ENCODE peak calls at places on chromosomes 4 and X, in nine cellular contexts. One of them, this sample, is unnamed.

GRCh38 chr4:89995006-89995405 is 100.4 kb downstream of the MMRN1 start:
- DNase-seq in ovary: no peak
- DNase-seq in transverse colon: no peak
- DNase-seq in suprapubic skin: no peak
- DNase-seq in adrenal gland: no peak
- DNase-seq in HCT116: no peak
- DNase-seq in endothelial cell of umbilical vein: no peak
- DNase-seq in tibial nerve: no peak
- DNase-seq in testis: no peak
- DNase-seq in this sample: no peak

GRCh38 chr4:189304179-189304578 is 636.5 kb upstream of the FRG1 start:
- DNase-seq in HCT116: no peak
- DNase-seq in ovary: no peak
- DNase-seq in suprapubic skin: no peak
- DNase-seq in endothelial cell of umbilical vein: no peak
- DNase-seq in transverse colon: no peak
- DNase-seq in adrenal gland: no peak
- DNase-seq in testis: no peak
- DNase-seq in tibial nerve: no peak
- DNase-seq in this sample: no peak

GRCh38 chrX:129842510-129843208 is 1.0 kb downstream of the ZDHHC9 start:
- DNase-seq in suprapubic skin: no peak
- DNase-seq in transverse colon: peak; percentile 55
- DNase-seq in HCT116: no peak
- DNase-seq in endothelial cell of umbilical vein: peak; percentile 35
- DNase-seq in adrenal gland: peak; percentile 16
- DNase-seq in testis: peak; percentile 16
- DNase-seq in ovary: peak; percentile 22
- DNase-seq in tibial nerve: peak; percentile 14
- DNase-seq in this sample: peak; percentile 21

GRCh38 chr4:133802741-133803140 is 398.8 kb downstream of the PABPC4L start:
- DNase-seq in tibial nerve: no peak
- DNase-seq in HCT116: no peak
- DNase-seq in suprapubic skin: no peak
- DNase-seq in testis: no peak
- DNase-seq in ovary: no peak
- DNase-seq in endothelial cell of umbilical vein: peak; percentile 38
- DNase-seq in transverse colon: no peak
- DNase-seq in adrenal gland: no peak
- DNase-seq in this sample: no peak

GRCh38 chrX:147912093-147912801 is 528 bp downstream of the FMR1 start:
- DNase-seq in adrenal gland: peak; percentile 27
- DNase-seq in transverse colon: peak; percentile 24
- DNase-seq in suprapubic skin: no peak
- DNase-seq in testis: peak; percentile 35
- DNase-seq in HCT116: no peak
- DNase-seq in endothelial cell of umbilical vein: peak; percentile 51
- DNase-seq in ovary: peak; percentile 25
- DNase-seq in tibial nerve: peak; percentile 13
- DNase-seq in this sample: peak; percentile 66

GRCh38 chr4:159159611-159160010 is 56.7 kb downstream of the RAPGEF2 start:
- DNase-seq in testis: no peak
- DNase-seq in HCT116: no peak
- DNase-seq in adrenal gland: no peak
- DNase-seq in transverse colon: no peak
- DNase-seq in tibial nerve: no peak
- DNase-seq in ovary: no peak
- DNase-seq in endothelial cell of umbilical vein: peak; percentile 83
- DNase-seq in suprapubic skin: no peak
- DNase-seq in this sample: no peak

GRCh38 chr4:8818063-8818881 is 53.4 kb downstream of the HMX1 start:
- DNase-seq in transverse colon: peak; percentile 2
- DNase-seq in HCT116: no peak
- DNase-seq in tibial nerve: no peak
- DNase-seq in suprapubic skin: peak; percentile 60
- DNase-seq in adrenal gland: peak; percentile 12
- DNase-seq in endothelial cell of umbilical vein: no peak
- DNase-seq in testis: peak; percentile 8
- DNase-seq in ovary: no peak
- DNase-seq in this sample: no peak

GRCh38 chrX:31333181-31333831 is 261.5 kb upstream of the FTHL17 start:
- DNase-seq in adrenal gland: no peak
- DNase-seq in transverse colon: no peak
- DNase-seq in tibial nerve: no peak
- DNase-seq in HCT116: no peak
- DNase-seq in suprapubic skin: no peak
- DNase-seq in endothelial cell of umbilical vein: peak; percentile 60
- DNase-seq in ovary: no peak
- DNase-seq in testis: no peak
- DNase-seq in this sample: no peak

GRCh38 chrX:67094061-67094460 is 449.8 kb upstream of the AR start:
- DNase-seq in ovary: no peak
- DNase-seq in HCT116: no peak
- DNase-seq in testis: no peak
- DNase-seq in tibial nerve: no peak
- DNase-seq in suprapubic skin: no peak
- DNase-seq in adrenal gland: no peak
- DNase-seq in endothelial cell of umbilical vein: no peak
- DNase-seq in transverse colon: no peak
- DNase-seq in this sample: no peak

GRCh38 chr4:74218201-74218600 is 60.3 kb downstream of the MTHFD2L start:
- DNase-seq in adrenal gland: no peak
- DNase-seq in HCT116: no peak
- DNase-seq in transverse colon: no peak
- DNase-seq in suprapubic skin: no peak
- DNase-seq in tibial nerve: no peak
- DNase-seq in endothelial cell of umbilical vein: no peak
- DNase-seq in testis: no peak
- DNase-seq in ovary: no peak
- DNase-seq in this sample: no peak

GRCh38 chr4:7200801-7201200 is 8.5 kb downstream of the SORCS2 start:
- DNase-seq in endothelial cell of umbilical vein: no peak
- DNase-seq in adrenal gland: peak; percentile 6
- DNase-seq in suprapubic skin: peak; percentile 65
- DNase-seq in ovary: peak; percentile 6
- DNase-seq in transverse colon: no peak
- DNase-seq in tibial nerve: no peak
- DNase-seq in testis: no peak
- DNase-seq in HCT116: no peak
- DNase-seq in this sample: no peak

GRCh38 chr4:7201351-7202305 is 9.3 kb downstream of the SORCS2 start:
- DNase-seq in HCT116: no peak
- DNase-seq in transverse colon: no peak
- DNase-seq in suprapubic skin: no peak
- DNase-seq in testis: no peak
- DNase-seq in adrenal gland: peak; percentile 7
- DNase-seq in ovary: peak; percentile 8
- DNase-seq in endothelial cell of umbilical vein: no peak
- DNase-seq in tibial nerve: no peak
- DNase-seq in this sample: no peak

GRCh38 chr4:7199129-7199725 is 6.9 kb downstream of the SORCS2 start:
- DNase-seq in ovary: no peak
- DNase-seq in transverse colon: no peak
- DNase-seq in testis: peak; percentile 50
- DNase-seq in adrenal gland: no peak
- DNase-seq in suprapubic skin: peak; percentile 72
- DNase-seq in endothelial cell of umbilical vein: no peak
- DNase-seq in HCT116: no peak
- DNase-seq in tibial nerve: no peak
- DNase-seq in this sample: no peak

GRCh38 chr4:7198440-7199128 is 6.2 kb downstream of the SORCS2 start:
- DNase-seq in endothelial cell of umbilical vein: no peak
- DNase-seq in HCT116: no peak
- DNase-seq in ovary: no peak
- DNase-seq in tibial nerve: no peak
- DNase-seq in transverse colon: no peak
- DNase-seq in testis: peak; percentile 12
- DNase-seq in adrenal gland: no peak
- DNase-seq in suprapubic skin: peak; percentile 70
- DNase-seq in this sample: no peak

DNA sequence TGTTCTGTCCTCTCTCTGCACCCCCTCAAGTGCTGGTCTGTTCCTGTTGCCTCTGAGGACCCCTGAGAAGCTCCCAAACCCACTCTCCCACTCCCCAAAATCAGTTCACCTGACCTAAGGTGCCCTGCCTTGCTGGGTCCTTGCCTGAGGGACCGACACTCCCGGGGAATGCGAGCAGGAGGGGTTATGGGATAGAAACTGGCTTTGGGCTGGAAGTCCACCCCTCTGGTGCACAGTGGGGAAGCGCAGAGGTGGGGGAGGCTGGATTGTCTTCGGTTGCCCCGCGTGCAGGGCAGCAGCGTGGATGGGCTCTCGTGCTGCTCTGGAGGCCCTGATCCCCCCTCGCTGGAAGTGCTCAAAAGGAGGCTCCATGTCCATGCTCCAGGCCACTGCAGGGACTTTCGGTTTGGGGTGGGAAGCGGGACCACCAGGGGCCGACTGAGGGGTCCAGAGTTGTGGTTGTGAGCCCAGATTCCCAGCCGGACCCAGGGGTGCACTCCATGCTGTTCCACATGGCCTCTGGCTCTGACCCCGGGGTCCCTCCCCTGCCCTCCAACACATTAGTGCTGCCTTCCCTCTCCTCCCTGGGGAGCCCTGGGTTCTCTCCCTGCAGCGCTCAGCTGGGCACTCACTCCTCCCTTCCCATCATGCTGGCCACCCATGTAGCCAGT is 7.6 kb downstream of the SORCS2 start:
- DNase-seq in adrenal gland: no peak
- DNase-seq in HCT116: no peak
- DNase-seq in transverse colon: no peak
- DNase-seq in ovary: peak; percentile 4
- DNase-seq in testis: peak; percentile 7
- DNase-seq in tibial nerve: no peak
- DNase-seq in suprapubic skin: peak; percentile 70
- DNase-seq in endothelial cell of umbilical vein: no peak
- DNase-seq in this sample: no peak
- TF ChIP-seq POLR2A in adrenal gland: no peak
- TF ChIP-seq POLR2A in HCT116: no peak
- TF ChIP-seq POLR2A in transverse colon: no peak
- TF ChIP-seq POLR2A in ovary: no peak
- TF ChIP-seq POLR2A in testis: no peak
- TF ChIP-seq POLR2A in tibial nerve: no peak
- TF ChIP-seq POLR2A in suprapubic skin: no peak
- TF ChIP-seq POLR2A in endothelial cell of umbilical vein: no peak
- TF ChIP-seq POLR2A in this sample: no peak

GRCh38 chr4:37890501-37891220 is at the start of gene TBC1D1:
- DNase-seq in testis: peak; percentile 60
- DNase-seq in transverse colon: peak; percentile 81
- DNase-seq in suprapubic skin: peak; percentile 80
- DNase-seq in ovary: peak; percentile 43
- DNase-seq in adrenal gland: peak; percentile 57
- DNase-seq in endothelial cell of umbilical vein: no peak
- DNase-seq in tibial nerve: peak; percentile 23
- DNase-seq in HCT116: no peak
- DNase-seq in this sample: no peak
- TF ChIP-seq POLR2A in testis: no peak
- TF ChIP-seq POLR2A in transverse colon: peak; percentile 16
- TF ChIP-seq POLR2A in suprapubic skin: no peak
- TF ChIP-seq POLR2A in ovary: no peak
- TF ChIP-seq POLR2A in adrenal gland: no peak
- TF ChIP-seq POLR2A in endothelial cell of umbilical vein: no peak
- TF ChIP-seq POLR2A in tibial nerve: no peak
- TF ChIP-seq POLR2A in HCT116: no peak
- TF ChIP-seq POLR2A in this sample: no peak

GRCh38 chr4:40577588-40578253 is 51.9 kb downstream of the RBM47 start:
- DNase-seq in HCT116: no peak
- DNase-seq in adrenal gland: no peak
- DNase-seq in transverse colon: no peak
- DNase-seq in testis: no peak
- DNase-seq in tibial nerve: no peak
- DNase-seq in ovary: no peak
- DNase-seq in suprapubic skin: no peak
- DNase-seq in endothelial cell of umbilical vein: no peak
- DNase-seq in this sample: no peak

GRCh38 chr4:40575846-40576245 is 53.8 kb downstream of the RBM47 start:
- DNase-seq in transverse colon: no peak
- DNase-seq in HCT116: no peak
- DNase-seq in tibial nerve: no peak
- DNase-seq in suprapubic skin: no peak
- DNase-seq in endothelial cell of umbilical vein: no peak
- DNase-seq in ovary: no peak
- DNase-seq in adrenal gland: no peak
- DNase-seq in testis: no peak
- DNase-seq in this sample: no peak

GRCh38 chr4:40573593-40574311 is 55.9 kb downstream of the RBM47 start:
- DNase-seq in adrenal gland: no peak
- DNase-seq in transverse colon: no peak
- DNase-seq in endothelial cell of umbilical vein: no peak
- DNase-seq in ovary: no peak
- DNase-seq in tibial nerve: no peak
- DNase-seq in suprapubic skin: no peak
- DNase-seq in HCT116: no peak
- DNase-seq in testis: no peak
- DNase-seq in this sample: no peak

GRCh38 chr4:40579983-40580382 is 49.7 kb downstream of the RBM47 start:
- DNase-seq in ovary: no peak
- DNase-seq in testis: no peak
- DNase-seq in suprapubic skin: no peak
- DNase-seq in HCT116: no peak
- DNase-seq in endothelial cell of umbilical vein: no peak
- DNase-seq in transverse colon: no peak
- DNase-seq in adrenal gland: no peak
- DNase-seq in tibial nerve: no peak
- DNase-seq in this sample: no peak

GRCh38 chr4:40576651-40577480 is 52.8 kb downstream of the RBM47 start:
- DNase-seq in transverse colon: peak; percentile 82
- DNase-seq in HCT116: peak; percentile 66
- DNase-seq in endothelial cell of umbilical vein: peak; percentile 48
- DNase-seq in adrenal gland: peak; percentile 92
- DNase-seq in suprapubic skin: peak; percentile 81
- DNase-seq in testis: peak; percentile 73
- DNase-seq in ovary: peak; percentile 59
- DNase-seq in tibial nerve: peak; percentile 48
- DNase-seq in this sample: no peak
- TF ChIP-seq POLR2A in transverse colon: peak; percentile 56
- TF ChIP-seq POLR2A in HCT116: no peak
- TF ChIP-seq POLR2A in endothelial cell of umbilical vein: no peak
- TF ChIP-seq POLR2A in adrenal gland: peak; percentile 47
- TF ChIP-seq POLR2A in suprapubic skin: no peak
- TF ChIP-seq POLR2A in testis: no peak
- TF ChIP-seq POLR2A in ovary: no peak
- TF ChIP-seq POLR2A in tibial nerve: no peak
- TF ChIP-seq POLR2A in this sample: no peak

DNA sequence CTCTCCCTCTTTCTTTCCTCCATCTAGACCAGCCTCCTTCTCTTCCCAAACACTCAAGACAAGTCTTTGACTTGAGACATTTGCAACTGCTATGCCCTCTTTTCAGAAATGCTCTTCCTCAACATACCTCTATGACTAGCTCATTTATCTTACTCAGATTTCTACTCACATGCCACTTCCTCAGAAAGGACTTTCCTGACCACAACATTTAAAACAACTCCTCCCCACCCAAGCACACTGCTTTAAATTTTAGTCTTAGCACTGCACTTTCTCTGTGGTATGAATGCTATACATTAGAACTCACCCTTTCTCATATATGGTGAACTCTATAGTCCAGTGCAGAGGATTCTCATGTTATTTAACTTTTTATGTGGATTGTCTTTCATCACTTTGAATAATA is 28.4 kb upstream of the SULT1E1 start:
- DNase-seq in HCT116: no peak
- DNase-seq in ovary: no peak
- DNase-seq in testis: no peak
- DNase-seq in tibial nerve: no peak
- DNase-seq in suprapubic skin: no peak
- DNase-seq in adrenal gland: no peak
- DNase-seq in transverse colon: no peak
- DNase-seq in endothelial cell of umbilical vein: no peak
- DNase-seq in this sample: no peak
- TF ChIP-seq POLR2A in HCT116: no peak
- TF ChIP-seq POLR2A in ovary: no peak
- TF ChIP-seq POLR2A in testis: no peak
- TF ChIP-seq POLR2A in tibial nerve: no peak
- TF ChIP-seq POLR2A in suprapubic skin: no peak
- TF ChIP-seq POLR2A in adrenal gland: no peak
- TF ChIP-seq POLR2A in transverse colon: no peak
- TF ChIP-seq POLR2A in endothelial cell of umbilical vein: no peak
- TF ChIP-seq POLR2A in this sample: no peak